ENCODE peak calls at places on chromosomes 16 and 17, in four cellular contexts. One of them, this sample, is unnamed.

GRCh38 chr17:74987909-74988711 is 678 bp downstream of the CDR2L start:
- DNase-seq in BJ: no peak
- DNase-seq in A549: no peak
- DNase-seq in psoas muscle: peak; percentile 89
- DNase-seq in this sample: peak; percentile 93

GRCh38 chr17:82025401-82026107 is 2.4 kb downstream of the LRRC45 start:
- DNase-seq in BJ: no peak
- DNase-seq in A549: no peak
- DNase-seq in psoas muscle: no peak
- DNase-seq in this sample: no peak

GRCh38 chr17:77100009-77100408 is 40.8 kb upstream of the SEC14L1 start:
- DNase-seq in BJ: no peak
- DNase-seq in A549: no peak
- DNase-seq in psoas muscle: peak; percentile 80
- DNase-seq in this sample: peak; percentile 81

GRCh38 chr17:50539762-50540440 is 7.1 kb upstream of the SPATA20 start:
- DNase-seq in BJ: no peak
- DNase-seq in A549: no peak
- DNase-seq in psoas muscle: no peak
- DNase-seq in this sample: no peak

GRCh38 chr17:45394913-45395568 is 37.6 kb downstream of the ARHGAP27 start:
- DNase-seq in BJ: peak; percentile 27
- DNase-seq in A549: peak; percentile 95
- DNase-seq in psoas muscle: peak; percentile 82
- DNase-seq in this sample: peak; percentile 71

GRCh38 chr16:27363797-27364196 is 38.2 kb upstream of the IL21R start:
- DNase-seq in BJ: no peak
- DNase-seq in A549: no peak
- DNase-seq in psoas muscle: no peak
- DNase-seq in this sample: no peak

GRCh38 chr17:42135664-42136653 is 13.4 kb downstream of the HSPB9 start:
- DNase-seq in BJ: no peak
- DNase-seq in A549: peak; percentile 76
- DNase-seq in psoas muscle: no peak
- DNase-seq in this sample: peak; percentile 78

GRCh38 chr16:75433732-75434413 is 570 bp upstream of the CFDP1 start:
- DNase-seq in BJ: peak; percentile 70
- DNase-seq in A549: peak; percentile 69
- DNase-seq in psoas muscle: no peak
- DNase-seq in this sample: peak; percentile 81

GRCh38 chr17:5555254-5555653 is 29.1 kb downstream of the NLRP1 start:
- DNase-seq in BJ: peak; percentile 74
- DNase-seq in A549: no peak
- DNase-seq in psoas muscle: no peak
- DNase-seq in this sample: no peak

GRCh38 chr17:50905460-50905803 is 39.3 kb upstream of the TOB1 start:
- DNase-seq in BJ: no peak
- DNase-seq in A549: no peak
- DNase-seq in psoas muscle: no peak
- DNase-seq in this sample: no peak

GRCh38 chr16:3256876-3257465 is 538 bp upstream of the MEFV start:
- DNase-seq in BJ: no peak
- DNase-seq in A549: no peak
- DNase-seq in psoas muscle: no peak
- DNase-seq in this sample: no peak

GRCh38 chr17:16818821-16819683 is 129.0 kb downstream of the CCDC144A start:
- DNase-seq in BJ: no peak
- DNase-seq in A549: no peak
- DNase-seq in psoas muscle: no peak
- DNase-seq in this sample: no peak

GRCh38 chr16:62077998-62078397 is 41.8 kb upstream of the CDH8 start:
- DNase-seq in BJ: no peak
- DNase-seq in A549: no peak
- DNase-seq in psoas muscle: no peak
- DNase-seq in this sample: no peak
- TF ChIP-seq CTCF in BJ: no peak
- TF ChIP-seq CTCF in A549: no peak
- TF ChIP-seq CTCF in psoas muscle: no peak
- TF ChIP-seq CTCF in this sample: no peak

GRCh38 chr17:21379080-21379711 is 3.0 kb downstream of the KCNJ12 start:
- DNase-seq in BJ: no peak
- DNase-seq in A549: no peak
- DNase-seq in psoas muscle: peak; percentile 97
- DNase-seq in this sample: no peak

GRCh38 chr17:21378553-21378952 is 2.4 kb downstream of the KCNJ12 start:
- DNase-seq in BJ: no peak
- DNase-seq in A549: no peak
- DNase-seq in psoas muscle: no peak
- DNase-seq in this sample: no peak

GRCh38 chr17:21376835-21377690 is 906 bp downstream of the KCNJ12 start:
- DNase-seq in BJ: no peak
- DNase-seq in A549: peak; percentile 55
- DNase-seq in psoas muscle: peak; percentile 68
- DNase-seq in this sample: no peak

GRCh38 chr17:21376585-21376834 is 353 bp downstream of the KCNJ12 start:
- DNase-seq in BJ: no peak
- DNase-seq in A549: no peak
- DNase-seq in psoas muscle: no peak
- DNase-seq in this sample: no peak

GRCh38 chr17:21377821-21378396 is 1.8 kb downstream of the KCNJ12 start:
- DNase-seq in BJ: no peak
- DNase-seq in A549: no peak
- DNase-seq in psoas muscle: no peak
- DNase-seq in this sample: no peak
- TF ChIP-seq CTCF in BJ: no peak
- TF ChIP-seq CTCF in A549: no peak
- TF ChIP-seq CTCF in psoas muscle: no peak
- TF ChIP-seq CTCF in this sample: peak; percentile 25

GRCh38 chr17:2937331-2938003 is 125.9 kb downstream of the OR1D5 start:
- DNase-seq in BJ: no peak
- DNase-seq in A549: no peak
- DNase-seq in psoas muscle: no peak
- DNase-seq in this sample: no peak
- TF ChIP-seq CTCF in BJ: peak; percentile 43
- TF ChIP-seq CTCF in A549: no peak
- TF ChIP-seq CTCF in psoas muscle: no peak
- TF ChIP-seq CTCF in this sample: peak; percentile 50

GRCh38 chr16:71461686-71462648 is at the start of gene ZNF23:
- DNase-seq in BJ: no peak
- DNase-seq in A549: peak; percentile 93
- DNase-seq in psoas muscle: peak; percentile 92
- DNase-seq in this sample: peak; percentile 87
- TF ChIP-seq CTCF in BJ: no peak
- TF ChIP-seq CTCF in A549: no peak
- TF ChIP-seq CTCF in psoas muscle: peak; percentile 5
- TF ChIP-seq CTCF in this sample: no peak

GRCh38 chr17:44123356-44124117 is at the start of gene HDAC5:
- DNase-seq in BJ: peak; percentile 53
- DNase-seq in A549: peak; percentile 92
- DNase-seq in psoas muscle: peak; percentile 98
- DNase-seq in this sample: peak; percentile 97
- TF ChIP-seq CTCF in BJ: peak; percentile 74
- TF ChIP-seq CTCF in A549: peak; percentile 68
- TF ChIP-seq CTCF in psoas muscle: peak; percentile 53
- TF ChIP-seq CTCF in this sample: peak; percentile 56